ENCODE peak calls at places on chromosomes 13 and 19, in six cellular contexts. C, E, Y, A, V and S are unnamed samples.

GRCh38 chr19:49954092-49954825 is 6.7 kb downstream of the SIGLEC11 start:
- DNase-seq in C (peak), A (no peak), Y (peak), E (no peak), V (peak), S (no peak)

GRCh38 chr19:31220540-31220939 is 128.7 kb downstream of the TSHZ3 start:
- DNase-seq in V (no peak), E (peak), C (no peak), A (no peak), Y (no peak), S (peak)

GRCh38 chr19:21084343-21084742 is 2.3 kb downstream of the ZNF714 start:
- DNase-seq in C (no peak), V (no peak), A (no peak), E (no peak), Y (no peak), S (no peak)

GRCh38 chr13:44416297-44416696 is 42.7 kb downstream of the SERP2 start:
- DNase-seq in E (no peak), V (no peak), C (no peak), A (no peak), Y (no peak), S (no peak)

GRCh38 chr13:101416181-101417042 is at the start of gene NALCN:
- DNase-seq in V (peak), E (peak), A (no peak), Y (no peak), C (no peak), S (no peak)

GRCh38 chr13:49878682-49879081 is 57.5 kb downstream of the SPRYD7 start:
- DNase-seq in Y (no peak), E (no peak), A (no peak), V (no peak), C (no peak), S (no peak)

GRCh38 chr13:31208554-31209122 is 8.9 kb downstream of the B3GLCT start:
- DNase-seq in V (no peak), A (no peak), E (no peak), C (no peak), Y (no peak), S (no peak)

GRCh38 chr19:8663920-8664670 is 33.7 kb downstream of the NFILZ start:
- DNase-seq in C (no peak), V (no peak), E (no peak), A (no peak), Y (no peak), S (no peak)

GRCh38 chr19:10044390-10044789 is 31.1 kb downstream of the RDH8 start:
- DNase-seq in A (no peak), V (no peak), C (no peak), Y (no peak), E (peak), S (no peak)

GRCh38 chr13:48302920-48303330 is 626 bp upstream of the RB1 start:
- DNase-seq in E (no peak), V (no peak), C (no peak), Y (no peak), A (no peak), S (no peak)

GRCh38 chr13:35818577-35819165 is 312.5 kb downstream of the DCLK1 start:
- DNase-seq in Y (no peak), V (no peak), A (no peak), C (no peak), E (peak), S (peak)

GRCh38 chr19:5934779-5935472 is 20.9 kb downstream of the CAPS start:
- DNase-seq in V (no peak), A (no peak), C (no peak), E (no peak), Y (no peak), S (no peak)

GRCh38 chr19:55390461-55390880 is 4.7 kb downstream of the RPL28 start:
- DNase-seq in A (no peak), E (no peak), V (no peak), C (no peak), Y (no peak), S (no peak)
- TF ChIP-seq POLR2A in A (no peak), E (no peak), V (no peak), C (no peak), Y (no peak), S (peak)

GRCh38 chr19:15934332-15935078 is at the start of gene CYP4F11:
- DNase-seq in E (peak), V (peak), C (peak), Y (peak), A (no peak), S (no peak)
- TF ChIP-seq POLR2A in E (peak), V (no peak), C (no peak), Y (no peak), A (no peak), S (no peak)

GRCh38 chr13:112873851-112874750 is 94.9 kb upstream of the MCF2L start:
- DNase-seq in E (peak), C (peak), V (peak), Y (peak), A (peak), S (peak)
- TF ChIP-seq POLR2A in E (no peak), C (no peak), V (no peak), Y (no peak), A (no peak), S (no peak)

GRCh38 chr19:1406818-1407661 is at the start of gene DAZAP1:
- DNase-seq in V (peak), A (peak), Y (peak), C (peak), E (peak), S (peak)
- TF ChIP-seq POLR2A in V (no peak), A (no peak), Y (peak), C (no peak), E (peak), S (peak)

GRCh38 chr13:42040730-42041016 is 7.8 kb upstream of the DGKH start:
- DNase-seq in A (no peak), V (no peak), E (no peak), C (no peak), Y (no peak), S (no peak)

GRCh38 chr13:42038661-42039456 is 9.6 kb upstream of the DGKH start:
- DNase-seq in A (no peak), E (no peak), V (no peak), Y (no peak), C (no peak), S (no peak)

GRCh38 chr13:42039457-42039945 is 8.9 kb upstream of the DGKH start:
- DNase-seq in A (no peak), E (peak), V (no peak), Y (no peak), C (no peak), S (peak)

GRCh38 chr13:42041017-42041683 is 7.3 kb upstream of the DGKH start:
- DNase-seq in A (peak), E (peak), V (peak), Y (peak), C (peak), S (peak)

GRCh38 chr13:42039946-42040729 is 8.3 kb upstream of the DGKH start:
- DNase-seq in A (peak), C (peak), Y (peak), E (peak), V (peak), S (peak)
- TF ChIP-seq POLR2A in A (peak), C (no peak), Y (peak), E (peak), V (peak), S (peak)

DNA sequence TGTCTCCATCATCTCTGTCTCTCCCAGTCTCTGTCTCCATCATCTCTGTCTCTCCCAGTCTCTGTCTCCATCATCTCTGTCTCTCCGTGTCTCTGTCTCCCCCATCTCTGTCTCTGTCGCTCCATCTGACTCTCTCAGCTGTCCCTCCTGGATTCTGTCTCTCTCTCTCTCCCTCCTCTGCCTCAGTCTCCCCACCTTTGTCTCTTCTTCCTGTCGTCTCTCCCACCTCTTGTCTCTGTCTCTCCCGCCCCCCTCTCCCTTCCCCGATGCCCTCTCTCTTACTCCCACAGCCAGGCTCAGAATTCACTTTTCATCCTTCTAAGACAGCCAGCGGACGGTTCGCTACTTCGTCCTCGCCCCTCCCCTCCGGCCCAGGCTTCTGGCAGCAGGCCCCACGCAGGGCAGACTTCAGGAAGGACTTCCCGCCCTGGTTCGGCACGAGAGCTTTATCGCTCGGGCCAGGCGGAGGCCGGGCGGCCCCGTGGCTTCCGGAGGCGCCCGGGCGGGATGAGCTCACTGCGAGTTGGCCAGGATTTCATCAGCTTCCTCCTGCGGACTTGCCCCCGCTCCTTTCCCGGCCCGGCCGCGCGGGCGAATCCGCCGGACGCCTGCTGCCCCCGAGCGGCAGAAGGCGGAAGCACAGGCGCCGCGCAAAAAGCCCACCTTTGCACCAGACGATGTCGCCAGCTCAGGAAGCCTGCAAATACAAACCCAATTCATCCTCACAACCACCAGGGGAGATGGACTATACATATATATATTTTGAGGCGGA is 12.4 kb upstream of the CCDC9 start:
- DNase-seq in A (peak), V (peak), Y (peak), C (peak), E (peak), S (peak)
- TF ChIP-seq POLR2A in A (no peak), V (no peak), Y (no peak), C (no peak), E (no peak), S (peak)

DNA sequence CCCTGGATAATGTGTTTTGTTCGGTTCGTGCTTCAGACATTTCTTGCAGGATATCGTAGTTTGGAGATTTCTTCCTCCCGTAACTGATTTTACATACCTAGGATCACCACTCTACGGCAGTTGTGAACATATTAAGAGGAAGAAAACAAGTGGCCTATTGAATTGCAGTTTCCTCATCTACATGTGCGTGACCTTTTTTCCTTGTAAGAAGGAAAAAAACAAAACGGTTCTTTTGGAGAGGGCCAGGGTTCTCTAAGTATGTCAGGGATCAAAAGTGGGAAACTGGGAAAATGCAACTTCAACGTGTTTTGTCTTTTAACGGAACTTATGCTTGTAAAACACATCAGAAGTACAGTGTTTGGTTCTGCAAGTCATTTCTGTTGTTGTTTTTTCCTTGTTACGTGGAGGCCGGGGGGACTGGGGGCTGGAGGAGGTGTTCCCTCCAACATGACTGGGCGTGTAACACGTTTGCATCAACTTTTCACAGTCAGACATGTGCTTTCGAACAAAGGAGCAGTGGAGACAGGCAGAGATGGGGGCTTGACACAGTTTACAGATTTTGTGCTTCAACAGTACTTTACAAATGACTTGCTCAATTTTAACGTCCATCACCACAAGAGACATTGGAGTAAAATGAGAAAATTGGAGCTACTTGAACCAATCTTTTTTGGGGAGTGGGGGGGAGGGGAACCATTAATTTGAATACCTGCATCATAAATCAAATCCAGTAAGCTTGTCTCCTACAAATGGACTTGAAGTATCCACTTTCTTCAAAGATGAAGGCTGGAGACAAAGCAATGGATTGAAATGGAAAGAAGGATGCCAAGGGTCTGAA is 3.8 kb downstream of the ZC3H4 start:
- DNase-seq in V (no peak), C (no peak), E (peak), Y (no peak), A (no peak), S (peak)
- TF ChIP-seq POLR2A in V (no peak), C (no peak), E (no peak), Y (no peak), A (no peak), S (peak)

DNA sequence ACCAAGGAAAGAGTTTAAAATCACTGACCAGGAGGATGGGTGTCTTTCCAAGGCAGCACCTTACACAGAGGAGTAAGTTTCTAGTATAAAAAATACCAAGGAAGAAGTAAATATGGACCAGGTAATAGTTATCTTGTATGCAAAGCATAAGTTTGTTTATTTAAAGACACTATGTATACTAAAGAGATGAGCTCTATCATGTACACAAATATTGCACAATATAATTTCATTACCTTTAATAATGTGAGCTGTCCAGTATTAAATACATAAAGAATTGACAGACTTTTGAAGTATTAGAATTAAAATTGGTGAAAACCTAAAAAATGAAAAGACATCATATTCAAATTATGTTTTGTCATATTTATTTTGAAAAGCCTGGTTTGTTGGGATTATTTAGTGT is 322.0 kb upstream of the MIR17HG start:
- DNase-seq in E (no peak), A (no peak), C (no peak), Y (no peak), V (no peak), S (no peak)
- TF ChIP-seq POLR2A in E (no peak), A (no peak), C (no peak), Y (no peak), V (no peak), S (no peak)